ENCODE peak calls at places on chromosomes 7 and 10, in ten cellular contexts. B is endothelial cell of umbilical vein; Z is CD8-positive, alpha-beta memory T cell; T is upper lobe of right lung; X is fibroblast of lung; D is left ventricle myocardium inferior; N is vagina; A is prostate gland; M is right atrium auricular region; G is PC-9. U is an unnamed sample.

GRCh38 chr10:130547368-130547767 is 411.2 kb downstream of the GLRX3 start:
- DNase-seq in B (no peak), Z (no peak), T (no peak), X (no peak), D (no peak), N (no peak), A (no peak), M (peak), G (no peak), U (no peak)

GRCh38 chr7:85172530-85172941 is 14.3 kb downstream of the SEMA3D start:
- DNase-seq in B (peak), Z (no peak), T (no peak), X (peak), D (no peak), N (no peak), A (no peak), M (no peak), G (no peak), U (peak)

GRCh38 chr10:132834891-132835847 is 49.2 kb upstream of the NKX6-2 start:
- DNase-seq in B (no peak), Z (no peak), T (no peak), X (no peak), D (no peak), N (no peak), A (no peak), M (no peak), G (no peak), U (no peak)

GRCh38 chr7:4766666-4767530 is 8.5 kb upstream of the AP5Z1 start:
- DNase-seq in B (no peak), Z (no peak), T (no peak), X (no peak), D (no peak), N (no peak), A (no peak), M (no peak), G (no peak), U (no peak)

GRCh38 chr10:129833988-129834387 is 130.1 kb downstream of the EBF3 start:
- DNase-seq in B (no peak), Z (no peak), T (no peak), X (no peak), D (no peak), N (no peak), A (no peak), M (no peak), G (no peak), U (no peak)

GRCh38 chr7:55575098-55575497 is 2.8 kb upstream of the VOPP1 start:
- DNase-seq in B (peak), Z (no peak), T (no peak), X (no peak), D (no peak), N (no peak), A (no peak), M (no peak), G (no peak), U (no peak)

GRCh38 chr7:47600199-47601118 is 18.5 kb upstream of the TNS3 start:
- DNase-seq in B (peak), Z (no peak), T (no peak), X (peak), D (no peak), N (no peak), A (no peak), M (no peak), G (peak), U (peak)

GRCh38 chr10:102780246-102780645 is 36.5 kb downstream of the WBP1L start:
- DNase-seq in B (no peak), Z (no peak), T (no peak), X (peak), D (no peak), N (no peak), A (no peak), M (no peak), G (peak), U (no peak)

GRCh38 chr10:133310399-133310755 is 1.7 kb downstream of the ZNF511 start:
- DNase-seq in B (no peak), Z (no peak), T (no peak), X (no peak), D (no peak), N (no peak), A (no peak), M (no peak), G (no peak), U (no peak)

GRCh38 chr7:77580762-77581350 is 43.8 kb downstream of the PTPN12 start:
- DNase-seq in B (no peak), Z (no peak), T (peak), X (peak), D (no peak), N (no peak), A (no peak), M (no peak), G (no peak), U (no peak)

GRCh38 chr7:104206841-104207240 is 972 bp downstream of the ORC5 start:
- DNase-seq in B (peak), Z (no peak), T (no peak), X (no peak), D (no peak), N (no peak), A (no peak), M (no peak), G (no peak), U (no peak)

GRCh38 chr10:1045415-1045814 is 3.5 kb downstream of the IDI1 start:
- DNase-seq in B (no peak), Z (no peak), T (no peak), X (no peak), D (no peak), N (no peak), A (no peak), M (no peak), G (no peak), U (no peak)

GRCh38 chr7:75571209-75571608 is 79.1 kb downstream of the SPDYE5 start:
- DNase-seq in B (no peak), Z (no peak), T (no peak), X (no peak), D (no peak), N (no peak), A (no peak), M (no peak), G (no peak), U (no peak)

GRCh38 chr10:76298329-76298728 is 866.9 kb downstream of the LRMDA start:
- DNase-seq in B (no peak), Z (no peak), T (no peak), X (no peak), D (no peak), N (no peak), A (no peak), M (no peak), G (no peak), U (no peak)

GRCh38 chr7:77455334-77455733 is 39.2 kb upstream of the GSAP start:
- DNase-seq in B (peak), Z (no peak), T (no peak), X (peak), D (peak), N (no peak), A (no peak), M (peak), G (peak), U (no peak)

GRCh38 chr7:22884911-22885823 is 62.5 kb upstream of the TOMM7 start:
- DNase-seq in B (no peak), Z (no peak), T (no peak), X (no peak), D (no peak), N (no peak), A (no peak), M (no peak), G (no peak), U (no peak)

GRCh38 chr10:13993634-13994033 is 337.1 kb downstream of the FRMD4A start:
- DNase-seq in B (no peak), Z (no peak), T (no peak), X (no peak), D (no peak), N (no peak), A (no peak), M (no peak), G (no peak), U (no peak)

GRCh38 chr7:4791738-4792536 is 16.5 kb downstream of the AP5Z1 start:
- DNase-seq in B (peak), Z (peak), T (peak), X (peak), D (peak), N (no peak), A (peak), M (no peak), G (no peak), U (peak)

GRCh38 chr7:33050425-33051318 is 11.9 kb downstream of the NT5C3A start:
- DNase-seq in B (peak), Z (peak), T (no peak), X (peak), D (no peak), N (no peak), A (peak), M (no peak), G (peak), U (no peak)

GRCh38 chr10:49282879-49283321 is 16.1 kb upstream of the C10orf71 start:
- DNase-seq in B (no peak), Z (no peak), T (peak), X (no peak), D (no peak), N (no peak), A (no peak), M (no peak), G (no peak), U (no peak)

GRCh38 chr7:134347567-134347966 is 30.8 kb upstream of the SLC35B4 start:
- DNase-seq in B (no peak), Z (no peak), T (no peak), X (no peak), D (no peak), N (no peak), A (no peak), M (no peak), G (no peak), U (no peak)

GRCh38 chr10:4062751-4063150 is 277.7 kb upstream of the KLF6 start:
- DNase-seq in B (no peak), Z (no peak), T (no peak), X (no peak), D (no peak), N (no peak), A (no peak), M (no peak), G (peak), U (no peak)

GRCh38 chr10:71726673-71727428 is 7.3 kb upstream of the C10orf105 start:
- DNase-seq in B (no peak), Z (peak), T (no peak), X (no peak), D (no peak), N (no peak), A (no peak), M (no peak), G (no peak), U (peak)

GRCh38 chr7:130966246-130967009 is 232.4 kb upstream of the KLF14 start:
- DNase-seq in B (no peak), Z (no peak), T (no peak), X (peak), D (no peak), N (no peak), A (no peak), M (no peak), G (no peak), U (no peak)

GRCh38 chr7:63077841-63078240 is 920.8 kb upstream of the ZNF722 start:
- DNase-seq in B (no peak), Z (no peak), T (no peak), X (no peak), D (no peak), N (peak), A (no peak), M (no peak), G (no peak), U (no peak)

GRCh38 chr7:34165927-34166550 is 260.7 kb downstream of the BMPER start:
- DNase-seq in B (peak), Z (no peak), T (no peak), X (peak), D (no peak), N (no peak), A (no peak), M (no peak), G (no peak), U (no peak)

GRCh38 chr7:69567790-69568189 is 30.5 kb upstream of the AUTS2 start:
- DNase-seq in B (no peak), Z (no peak), T (no peak), X (no peak), D (no peak), N (no peak), A (no peak), M (no peak), G (no peak), U (no peak)

GRCh38 chr10:59432207-59432900 is 70.0 kb upstream of the FAM13C start:
- DNase-seq in B (no peak), Z (no peak), T (no peak), X (peak), D (no peak), N (no peak), A (peak), M (no peak), G (no peak), U (no peak)

GRCh38 chr10:31134303-31134928 is 102.8 kb upstream of the ZNF438 start:
- DNase-seq in B (peak), Z (no peak), T (no peak), X (peak), D (no peak), N (peak), A (no peak), M (peak), G (peak), U (peak)

GRCh38 chr10:84352251-84352842 is 24.0 kb downstream of the CCSER2 start:
- DNase-seq in B (peak), Z (peak), T (peak), X (peak), D (no peak), N (no peak), A (peak), M (no peak), G (peak), U (peak)
- H3K27ac ChIP-seq in B (no peak), Z (no peak), T (no peak), X (no peak), D (no peak), N (no peak), A (no peak), M (no peak), G (no peak), U (no peak)

DNA sequence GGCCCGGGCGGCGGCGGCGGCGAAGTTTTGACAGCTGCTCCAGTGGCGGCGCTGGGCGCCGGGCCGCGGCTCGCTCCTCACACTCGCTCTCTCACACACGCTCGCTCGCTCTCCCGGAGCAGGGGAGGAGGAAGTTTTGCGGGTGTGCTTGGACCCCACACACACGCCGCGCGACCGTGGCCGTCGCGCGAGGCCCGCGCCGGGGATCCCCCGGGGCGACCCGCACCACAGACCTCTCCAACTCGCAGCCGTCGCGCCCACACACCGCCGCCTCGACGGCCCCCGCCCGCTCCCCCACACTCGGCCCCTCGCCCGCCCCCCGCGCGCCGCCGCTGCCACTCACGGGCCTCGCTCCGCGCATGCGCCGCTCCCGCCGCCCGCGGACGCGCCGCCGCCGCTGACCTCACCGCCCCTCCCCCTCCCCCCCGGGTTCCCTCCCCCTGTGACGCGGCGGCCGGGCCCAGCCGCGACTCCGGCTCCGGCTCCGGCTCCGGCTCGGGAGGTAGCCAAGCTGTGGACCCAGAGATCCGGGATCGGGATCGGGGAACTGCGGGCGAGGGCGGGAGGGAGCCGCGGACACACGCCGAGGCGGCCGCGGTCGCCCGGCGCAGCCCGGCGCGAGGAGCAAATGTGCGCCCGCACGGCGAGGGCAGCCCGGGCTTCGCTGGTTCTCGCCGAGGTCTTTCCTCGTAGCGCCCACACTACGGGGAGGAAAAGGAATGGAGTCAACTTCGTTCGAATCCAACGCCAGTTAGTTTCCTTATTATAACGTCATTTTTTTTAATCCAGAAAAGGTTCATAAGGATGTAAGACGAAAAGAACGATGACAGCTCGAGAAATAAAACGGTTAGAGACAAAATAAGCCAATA is 710 bp upstream of the KMT2C start:
- DNase-seq in B (peak), Z (peak), T (peak), X (peak), D (peak), N (peak), A (peak), M (peak), G (peak), U (peak)
- H3K4me3 ChIP-seq in B (peak), Z (peak), T (peak), X (peak), D (peak), N (peak), A (peak), M (peak), G (peak), U (peak)

GRCh38 chr7:44158873-44159631 is 17.9 kb upstream of the MYL7 start:
- DNase-seq in B (no peak), Z (no peak), T (no peak), X (no peak), D (no peak), N (no peak), A (no peak), M (no peak), G (no peak), U (no peak)
- H3K27ac ChIP-seq in B (no peak), Z (no peak), T (no peak), X (no peak), D (no peak), N (no peak), A (no peak), M (no peak), G (no peak), U (peak)

GRCh38 chr10:29305031-29305335 is 16.1 kb downstream of the LYZL1 start:
- DNase-seq in B (no peak), Z (no peak), T (no peak), X (peak), D (no peak), N (no peak), A (no peak), M (no peak), G (no peak), U (no peak)

GRCh38 chr10:29302499-29302898 is 13.6 kb downstream of the LYZL1 start:
- DNase-seq in B (no peak), Z (no peak), T (no peak), X (no peak), D (no peak), N (no peak), A (no peak), M (no peak), G (no peak), U (no peak)

GRCh38 chr10:29306688-29307087 is 17.8 kb downstream of the LYZL1 start:
- DNase-seq in B (no peak), Z (no peak), T (peak), X (no peak), D (no peak), N (no peak), A (no peak), M (no peak), G (no peak), U (peak)

GRCh38 chr10:29301359-29301910 is 12.6 kb downstream of the LYZL1 start:
- DNase-seq in B (no peak), Z (no peak), T (no peak), X (no peak), D (no peak), N (no peak), A (no peak), M (no peak), G (no peak), U (no peak)

DNA sequence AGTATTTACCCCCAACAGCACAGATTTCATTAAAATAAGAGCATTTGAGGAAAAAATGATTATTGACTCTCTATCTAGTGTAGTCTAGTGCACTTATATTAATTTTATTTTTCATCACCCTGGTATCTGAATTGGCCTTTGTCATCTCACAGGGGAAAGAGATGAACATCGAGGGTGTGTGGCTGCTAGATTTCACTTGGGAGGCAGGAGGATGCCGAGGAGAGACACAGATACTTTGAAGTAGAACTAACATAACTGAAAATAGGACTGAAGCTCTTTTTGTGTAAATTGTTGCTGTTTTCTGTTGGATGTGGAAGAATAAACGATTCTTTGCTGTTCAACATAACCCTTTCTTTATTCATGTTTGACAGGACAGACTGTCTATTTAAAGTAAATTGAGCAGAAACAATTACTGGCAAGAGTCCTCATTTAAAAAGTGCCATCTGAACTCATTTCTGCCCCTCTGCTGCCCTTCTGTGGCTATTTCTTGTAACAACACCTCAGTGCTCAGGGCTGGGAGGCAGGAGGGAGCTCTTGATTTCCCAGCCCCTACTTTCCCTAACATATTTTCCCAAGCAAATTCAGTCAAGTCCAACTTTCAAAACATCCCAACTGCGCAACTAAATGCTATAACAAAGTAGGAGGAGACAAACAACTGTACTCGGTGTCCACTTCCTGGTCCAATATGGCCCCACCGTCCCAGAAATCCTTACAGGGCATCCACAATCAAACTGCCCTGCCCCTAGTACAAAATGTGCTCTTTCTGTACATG is 15.6 kb downstream of the LYZL1 start:
- DNase-seq in B (peak), Z (no peak), T (no peak), X (peak), D (peak), N (peak), A (peak), M (peak), G (peak), U (peak)
- H3K4me3 ChIP-seq in B (no peak), Z (no peak), T (no peak), X (no peak), D (peak), N (no peak), A (no peak), M (no peak), G (no peak), U (no peak)

GRCh38 chr10:88158506-88159123 is 295.2 kb downstream of the PTEN start:
- DNase-seq in B (peak), Z (no peak), T (no peak), X (no peak), D (no peak), N (no peak), A (no peak), M (no peak), G (no peak), U (no peak)
- H3K27ac ChIP-seq in B (peak), Z (no peak), T (peak), X (peak), D (peak), N (peak), A (peak), M (peak), G (peak), U (no peak)